ENCODE peak calls at places on chromosomes 12 and 14, in seven cellular contexts. One of them, this sample, is unnamed.

GRCh38 chr12:52867636-52868035 is 18.8 kb upstream of the KRT78 start:
- DNase-seq in astrocyte of the cerebellum: no peak
- DNase-seq in esophagus squamous epithelium: no peak
- DNase-seq in tibial nerve: peak
- DNase-seq in NB4: no peak
- DNase-seq in spleen: no peak
- DNase-seq in stomach: peak
- DNase-seq in this sample: no peak

GRCh38 chr12:49534806-49535278 is 4.0 kb upstream of the KCNH3 start:
- DNase-seq in esophagus squamous epithelium: no peak
- DNase-seq in spleen: peak
- DNase-seq in NB4: no peak
- DNase-seq in astrocyte of the cerebellum: no peak
- DNase-seq in stomach: peak
- DNase-seq in tibial nerve: no peak
- DNase-seq in this sample: no peak

GRCh38 chr12:11228268-11228879 is 41.1 kb downstream of the PRB3 start:
- DNase-seq in astrocyte of the cerebellum: peak
- DNase-seq in NB4: peak
- DNase-seq in esophagus squamous epithelium: no peak
- DNase-seq in tibial nerve: no peak
- DNase-seq in spleen: no peak
- DNase-seq in stomach: peak
- DNase-seq in this sample: no peak

GRCh38 chr12:47741340-47741703 is 16.0 kb upstream of the ENDOU start:
- DNase-seq in NB4: peak
- DNase-seq in esophagus squamous epithelium: no peak
- DNase-seq in stomach: peak
- DNase-seq in astrocyte of the cerebellum: no peak
- DNase-seq in tibial nerve: peak
- DNase-seq in spleen: peak
- DNase-seq in this sample: no peak

GRCh38 chr12:49328816-49329215 is 5.8 kb downstream of the TROAP start:
- DNase-seq in NB4: no peak
- DNase-seq in astrocyte of the cerebellum: no peak
- DNase-seq in tibial nerve: no peak
- DNase-seq in esophagus squamous epithelium: no peak
- DNase-seq in stomach: peak
- DNase-seq in spleen: no peak
- DNase-seq in this sample: no peak

GRCh38 chr14:25090716-25091454 is 40.9 kb upstream of the STXBP6 start:
- DNase-seq in astrocyte of the cerebellum: peak
- DNase-seq in tibial nerve: no peak
- DNase-seq in NB4: no peak
- DNase-seq in stomach: peak
- DNase-seq in esophagus squamous epithelium: no peak
- DNase-seq in spleen: no peak
- DNase-seq in this sample: no peak

GRCh38 chr14:59483360-59483759 is 848 bp downstream of the L3HYPDH start:
- DNase-seq in esophagus squamous epithelium: no peak
- DNase-seq in spleen: no peak
- DNase-seq in NB4: no peak
- DNase-seq in stomach: no peak
- DNase-seq in astrocyte of the cerebellum: peak
- DNase-seq in tibial nerve: no peak
- DNase-seq in this sample: no peak

GRCh38 chr14:33363687-33364086 is 425.0 kb downstream of the NPAS3 start:
- DNase-seq in spleen: no peak
- DNase-seq in NB4: no peak
- DNase-seq in stomach: no peak
- DNase-seq in astrocyte of the cerebellum: peak
- DNase-seq in tibial nerve: no peak
- DNase-seq in esophagus squamous epithelium: no peak
- DNase-seq in this sample: no peak

GRCh38 chr14:81068384-81068783 is 113.0 kb downstream of the TSHR start:
- DNase-seq in NB4: no peak
- DNase-seq in tibial nerve: no peak
- DNase-seq in astrocyte of the cerebellum: no peak
- DNase-seq in stomach: no peak
- DNase-seq in esophagus squamous epithelium: no peak
- DNase-seq in spleen: no peak
- DNase-seq in this sample: no peak

GRCh38 chr14:79091381-79091963 is 921.3 kb downstream of the NRXN3 start:
- DNase-seq in astrocyte of the cerebellum: no peak
- DNase-seq in NB4: no peak
- DNase-seq in spleen: no peak
- DNase-seq in stomach: no peak
- DNase-seq in esophagus squamous epithelium: no peak
- DNase-seq in tibial nerve: no peak
- DNase-seq in this sample: no peak

GRCh38 chr14:94933411-94933964 is 163.6 kb upstream of the GSC start:
- DNase-seq in tibial nerve: no peak
- DNase-seq in spleen: no peak
- DNase-seq in astrocyte of the cerebellum: no peak
- DNase-seq in esophagus squamous epithelium: no peak
- DNase-seq in NB4: no peak
- DNase-seq in stomach: no peak
- DNase-seq in this sample: no peak

GRCh38 chr12:77648716-77649115 is 182.0 kb upstream of the NAV3 start:
- DNase-seq in stomach: no peak
- DNase-seq in NB4: no peak
- DNase-seq in astrocyte of the cerebellum: no peak
- DNase-seq in tibial nerve: no peak
- DNase-seq in spleen: no peak
- DNase-seq in esophagus squamous epithelium: no peak
- DNase-seq in this sample: no peak

GRCh38 chr12:125403145-125403789 is 338.0 kb downstream of the AACS start:
- DNase-seq in esophagus squamous epithelium: no peak
- DNase-seq in astrocyte of the cerebellum: peak
- DNase-seq in stomach: no peak
- DNase-seq in spleen: no peak
- DNase-seq in NB4: peak
- DNase-seq in tibial nerve: no peak
- DNase-seq in this sample: no peak

GRCh38 chr12:58920102-58920955 is at the start of gene LRIG3:
- DNase-seq in astrocyte of the cerebellum: peak
- DNase-seq in tibial nerve: peak
- DNase-seq in esophagus squamous epithelium: no peak
- DNase-seq in NB4: no peak
- DNase-seq in spleen: peak
- DNase-seq in stomach: peak
- DNase-seq in this sample: peak

GRCh38 chr14:65866906-65867305 is 454.4 kb downstream of the FUT8 start:
- DNase-seq in stomach: no peak
- DNase-seq in tibial nerve: no peak
- DNase-seq in astrocyte of the cerebellum: no peak
- DNase-seq in esophagus squamous epithelium: no peak
- DNase-seq in NB4: no peak
- DNase-seq in spleen: no peak
- DNase-seq in this sample: no peak

GRCh38 chr14:83467811-83468210 is 1934.2 kb upstream of the SEL1L start:
- DNase-seq in esophagus squamous epithelium: no peak
- DNase-seq in spleen: no peak
- DNase-seq in astrocyte of the cerebellum: no peak
- DNase-seq in NB4: peak
- DNase-seq in tibial nerve: no peak
- DNase-seq in stomach: no peak
- DNase-seq in this sample: no peak

GRCh38 chr12:123633379-123634141 is at the start of the genes EIF2B1 and GTF2H3:
- DNase-seq in stomach: peak
- DNase-seq in spleen: peak
- DNase-seq in esophagus squamous epithelium: peak
- DNase-seq in astrocyte of the cerebellum: peak
- DNase-seq in tibial nerve: peak
- DNase-seq in NB4: peak
- DNase-seq in this sample: peak

GRCh38 chr14:75147423-75148071 is 20.7 kb upstream of the NEK9 start:
- DNase-seq in spleen: peak
- DNase-seq in tibial nerve: peak
- DNase-seq in astrocyte of the cerebellum: peak
- DNase-seq in NB4: peak
- DNase-seq in esophagus squamous epithelium: no peak
- DNase-seq in stomach: peak
- DNase-seq in this sample: no peak

GRCh38 chr12:124548854-124549378 is 18.5 kb downstream of the NCOR2 start:
- DNase-seq in stomach: peak
- DNase-seq in astrocyte of the cerebellum: no peak
- DNase-seq in tibial nerve: peak
- DNase-seq in NB4: no peak
- DNase-seq in spleen: peak
- DNase-seq in esophagus squamous epithelium: no peak
- DNase-seq in this sample: no peak

GRCh38 chr12:26678697-26679660 is 154.0 kb downstream of the ITPR2 start:
- DNase-seq in tibial nerve: no peak
- DNase-seq in astrocyte of the cerebellum: no peak
- DNase-seq in esophagus squamous epithelium: no peak
- DNase-seq in stomach: no peak
- DNase-seq in spleen: no peak
- DNase-seq in NB4: no peak
- DNase-seq in this sample: no peak

GRCh38 chr12:60266381-60266852 is 670.6 kb downstream of the SLC16A7 start:
- DNase-seq in esophagus squamous epithelium: no peak
- DNase-seq in spleen: no peak
- DNase-seq in stomach: no peak
- DNase-seq in astrocyte of the cerebellum: peak
- DNase-seq in tibial nerve: no peak
- DNase-seq in NB4: no peak
- DNase-seq in this sample: no peak

GRCh38 chr12:104873374-104873773 is 84.7 kb downstream of the SLC41A2 start:
- DNase-seq in stomach: no peak
- DNase-seq in astrocyte of the cerebellum: no peak
- DNase-seq in esophagus squamous epithelium: no peak
- DNase-seq in tibial nerve: no peak
- DNase-seq in spleen: no peak
- DNase-seq in NB4: peak
- DNase-seq in this sample: no peak

GRCh38 chr12:125225641-125226040 is 160.4 kb downstream of the AACS start:
- DNase-seq in esophagus squamous epithelium: no peak
- DNase-seq in spleen: no peak
- DNase-seq in tibial nerve: no peak
- DNase-seq in stomach: no peak
- DNase-seq in astrocyte of the cerebellum: no peak
- DNase-seq in NB4: no peak
- DNase-seq in this sample: no peak

DNA sequence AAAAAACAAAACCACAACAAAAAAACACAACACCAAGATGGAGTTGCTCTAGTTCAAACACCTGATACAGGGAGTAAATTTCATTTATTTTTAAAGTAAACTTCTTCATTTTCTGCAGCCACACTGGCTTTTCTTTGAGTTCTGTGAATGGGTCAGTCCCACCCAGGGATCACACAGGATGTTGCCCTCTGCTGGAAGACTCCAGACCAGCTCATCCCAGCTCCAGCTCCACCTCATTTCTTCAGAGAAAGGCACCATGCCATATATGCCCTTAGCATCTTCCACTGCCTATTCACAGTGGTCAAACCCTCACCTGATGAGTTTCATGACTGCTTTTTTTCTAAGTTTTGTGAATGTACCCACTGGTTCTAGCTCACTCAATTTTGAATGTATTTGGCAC is 8.0 kb downstream of the GLIPR1 start:
- DNase-seq in astrocyte of the cerebellum: no peak
- DNase-seq in spleen: no peak
- DNase-seq in NB4: peak
- DNase-seq in esophagus squamous epithelium: no peak
- DNase-seq in stomach: no peak
- DNase-seq in tibial nerve: no peak
- DNase-seq in this sample: no peak
- TF ChIP-seq CTCF in astrocyte of the cerebellum: peak
- TF ChIP-seq CTCF in spleen: no peak
- TF ChIP-seq CTCF in NB4: peak
- TF ChIP-seq CTCF in esophagus squamous epithelium: peak
- TF ChIP-seq CTCF in stomach: no peak
- TF ChIP-seq CTCF in tibial nerve: peak
- TF ChIP-seq CTCF in this sample: peak

GRCh38 chr12:127445583-127445982 is 821.4 kb upstream of the TMEM132C start:
- DNase-seq in stomach: no peak
- DNase-seq in astrocyte of the cerebellum: no peak
- DNase-seq in spleen: no peak
- DNase-seq in esophagus squamous epithelium: no peak
- DNase-seq in NB4: no peak
- DNase-seq in tibial nerve: no peak
- DNase-seq in this sample: no peak

GRCh38 chr12:127455347-127456265 is 811.4 kb upstream of the TMEM132C start:
- DNase-seq in tibial nerve: no peak
- DNase-seq in astrocyte of the cerebellum: no peak
- DNase-seq in esophagus squamous epithelium: no peak
- DNase-seq in spleen: no peak
- DNase-seq in NB4: no peak
- DNase-seq in stomach: no peak
- DNase-seq in this sample: no peak

DNA sequence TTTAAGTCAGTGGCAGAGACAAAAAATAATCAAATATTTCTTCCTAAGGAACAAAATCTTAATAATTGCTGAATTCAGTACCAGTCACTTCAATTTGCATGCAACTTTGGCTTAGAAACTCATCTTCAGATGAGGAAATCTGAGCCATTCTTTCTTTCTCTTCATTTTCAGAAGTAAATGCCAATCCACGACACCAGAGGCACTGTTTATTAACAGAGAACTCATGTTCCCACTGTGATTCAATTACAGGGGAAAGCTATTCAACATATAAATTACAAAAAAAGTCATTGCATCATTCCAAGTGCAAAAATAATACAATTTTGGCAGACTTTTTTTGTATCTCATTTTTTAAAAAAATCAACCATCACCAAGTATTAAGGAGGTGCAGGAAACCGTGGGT is 816.1 kb upstream of the TMEM132C start:
- DNase-seq in tibial nerve: no peak
- DNase-seq in NB4: no peak
- DNase-seq in astrocyte of the cerebellum: no peak
- DNase-seq in esophagus squamous epithelium: no peak
- DNase-seq in spleen: no peak
- DNase-seq in stomach: no peak
- DNase-seq in this sample: no peak
- TF ChIP-seq CTCF in tibial nerve: no peak
- TF ChIP-seq CTCF in NB4: no peak
- TF ChIP-seq CTCF in astrocyte of the cerebellum: peak
- TF ChIP-seq CTCF in esophagus squamous epithelium: no peak
- TF ChIP-seq CTCF in spleen: no peak
- TF ChIP-seq CTCF in stomach: no peak
- TF ChIP-seq CTCF in this sample: peak

DNA sequence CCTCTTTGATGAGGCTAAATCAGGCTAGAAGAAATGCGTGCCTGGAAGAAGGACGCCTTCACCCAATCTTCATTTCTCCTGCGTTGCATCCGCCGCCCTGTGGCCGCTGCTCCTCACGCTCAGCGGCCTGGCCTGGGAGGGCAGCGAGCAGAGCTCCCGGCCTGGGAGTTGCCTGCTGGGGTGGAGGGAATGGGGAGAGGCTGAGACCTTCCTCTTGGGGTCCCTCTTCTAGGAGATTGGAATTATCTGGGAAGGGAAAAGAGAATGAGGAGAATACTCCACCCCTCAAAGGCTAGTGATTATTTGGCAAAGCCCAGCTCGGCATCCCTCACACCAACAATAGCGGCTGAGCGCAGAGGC is 2.4 kb upstream of the HOXC12 start:
- DNase-seq in tibial nerve: no peak
- DNase-seq in spleen: no peak
- DNase-seq in astrocyte of the cerebellum: no peak
- DNase-seq in stomach: no peak
- DNase-seq in NB4: no peak
- DNase-seq in esophagus squamous epithelium: no peak
- DNase-seq in this sample: no peak
- TF ChIP-seq CTCF in tibial nerve: no peak
- TF ChIP-seq CTCF in spleen: no peak
- TF ChIP-seq CTCF in astrocyte of the cerebellum: no peak
- TF ChIP-seq CTCF in stomach: no peak
- TF ChIP-seq CTCF in NB4: no peak
- TF ChIP-seq CTCF in esophagus squamous epithelium: no peak
- TF ChIP-seq CTCF in this sample: peak

GRCh38 chr12:120495723-120496352 is at the start of gene DYNLL1:
- DNase-seq in astrocyte of the cerebellum: peak
- DNase-seq in stomach: peak
- DNase-seq in esophagus squamous epithelium: peak
- DNase-seq in NB4: peak
- DNase-seq in spleen: peak
- DNase-seq in tibial nerve: peak
- DNase-seq in this sample: peak
- TF ChIP-seq CTCF in astrocyte of the cerebellum: no peak
- TF ChIP-seq CTCF in stomach: no peak
- TF ChIP-seq CTCF in esophagus squamous epithelium: peak
- TF ChIP-seq CTCF in NB4: no peak
- TF ChIP-seq CTCF in spleen: no peak
- TF ChIP-seq CTCF in tibial nerve: peak
- TF ChIP-seq CTCF in this sample: no peak